ENCODE peak calls at places on chromosomes 2 and 18, in four cellular contexts. G is endothelial cell of umbilical vein, A is BE2C, L is cardiac muscle cell. U is an unnamed sample.

GRCh38 chr2:203905661-203906060 is 30.9 kb upstream of the ICOS start:
- DNase-seq in G (no peak), A (no peak), L (no peak), U (no peak)

GRCh38 chr2:239768031-239768800 is 256.9 kb downstream of the NDUFA10 start:
- DNase-seq in G (no peak), A (no peak), L (no peak), U (no peak)

GRCh38 chr2:171505374-171505773 is 16.9 kb upstream of the CYBRD1 start:
- DNase-seq in G (no peak), A (no peak), L (no peak), U (no peak)

GRCh38 chr2:181470815-181471214 is 13.6 kb downstream of the ITGA4 start:
- DNase-seq in G (no peak), A (no peak), L (no peak), U (no peak)

GRCh38 chr2:7992612-7993596 is 689.0 kb upstream of the ID2 start:
- DNase-seq in G (no peak), A (peak), L (peak), U (no peak)

GRCh38 chr2:191748528-191749180 is 70.7 kb downstream of the NABP1 start:
- DNase-seq in G (no peak), A (no peak), L (no peak), U (no peak)

GRCh38 chr2:86290596-86291327 is 46.7 kb downstream of the REEP1 start:
- DNase-seq in G (no peak), A (no peak), L (peak), U (peak)

GRCh38 chr18:59268722-59269562 is 4.3 kb downstream of the RAX start:
- DNase-seq in G (no peak), A (peak), L (peak), U (peak)

GRCh38 chr2:148643998-148644884 is at the start of gene EPC2:
- DNase-seq in G (peak), A (peak), L (peak), U (peak)

GRCh38 chr2:12587729-12588522 is 128.8 kb upstream of the TRIB2 start:
- DNase-seq in G (peak), A (no peak), L (no peak), U (no peak)

GRCh38 chr2:210681481-210681880 is 125.1 kb downstream of the CPS1 start:
- DNase-seq in G (no peak), A (no peak), L (peak), U (no peak)

GRCh38 chr2:7118606-7119503 is 201.6 kb downstream of the RNF144A start:
- DNase-seq in G (no peak), A (peak), L (peak), U (peak)

GRCh38 chr18:10455726-10456453 is 1.5 kb downstream of the APCDD1 start:
- DNase-seq in G (no peak), A (no peak), L (no peak), U (no peak)

GRCh38 chr2:196278491-196278911 is 107.1 kb upstream of the STK17B start:
- DNase-seq in G (peak), A (no peak), L (no peak), U (no peak)

GRCh38 chr2:221779614-221780067 is 207.5 kb upstream of the EPHA4 start:
- DNase-seq in G (peak), A (no peak), L (no peak), U (no peak)

GRCh38 chr18:65922103-65922502 is 171.3 kb downstream of the CDH7 start:
- DNase-seq in G (no peak), A (no peak), L (no peak), U (no peak)

GRCh38 chr2:111139637-111140317 is 19.1 kb downstream of the BCL2L11 start:
- DNase-seq in G (no peak), A (no peak), L (no peak), U (no peak)

GRCh38 chr2:19050354-19050753 is 308.1 kb downstream of the OSR1 start:
- DNase-seq in G (no peak), A (no peak), L (no peak), U (no peak)

GRCh38 chr2:218145124-218145523 is 19.3 kb downstream of the CXCR2 start:
- DNase-seq in G (no peak), A (peak), L (no peak), U (no peak)

GRCh38 chr2:38581193-38582147 is 21.3 kb downstream of the HNRNPLL start:
- DNase-seq in G (peak), A (peak), L (peak), U (peak)

GRCh38 chr2:240957656-240958365 is 40.6 kb upstream of the SNED1 start:
- DNase-seq in G (no peak), A (peak), L (peak), U (peak)

GRCh38 chr2:233331536-233331935 is 22.8 kb upstream of the DGKD start:
- DNase-seq in G (no peak), A (no peak), L (no peak), U (no peak)

GRCh38 chr2:79219383-79219988 is 59.9 kb upstream of the REG3A start:
- DNase-seq in G (peak), A (peak), L (peak), U (peak)

GRCh38 chr2:182866461-182867369 is at the start of gene FRZB:
- DNase-seq in G (peak), A (peak), L (peak), U (peak)

GRCh38 chr2:17752892-17753802 is 463 bp downstream of the SMC6 start:
- DNase-seq in G (peak), A (peak), L (peak), U (peak)

GRCh38 chr2:20181761-20182160 is 43.2 kb downstream of the SDC1 start:
- DNase-seq in G (no peak), A (no peak), L (no peak), U (no peak)

GRCh38 chr2:205684871-205685313 is 2.6 kb downstream of the NRP2 start:
- DNase-seq in G (peak), A (no peak), L (peak), U (peak)

GRCh38 chr2:37098416-37099118 is 14.2 kb downstream of the GPATCH11 start:
- DNase-seq in G (no peak), A (no peak), L (no peak), U (no peak)

GRCh38 chr2:236677368-236677767 is 107.7 kb downstream of the ACKR3 start:
- DNase-seq in G (no peak), A (no peak), L (no peak), U (no peak)

GRCh38 chr2:144162652-144163051 is 357.3 kb downstream of the ZEB2 start:
- DNase-seq in G (no peak), A (no peak), L (peak), U (no peak)
- TF ChIP-seq CTCF in G (peak), A (peak), L (peak), U (peak)

GRCh38 chr2:202064206-202064880 is 8.7 kb upstream of the KIAA2012 start:
- DNase-seq in G (no peak), A (no peak), L (peak), U (no peak)

GRCh38 chr2:202064881-202065230 is 8.2 kb upstream of the KIAA2012 start:
- DNase-seq in G (no peak), A (no peak), L (no peak), U (no peak)

GRCh38 chr2:202056611-202057010 is 16.4 kb upstream of the KIAA2012 start:
- DNase-seq in G (no peak), A (no peak), L (no peak), U (no peak)

GRCh38 chr2:202061695-202062094 is 11.4 kb upstream of the KIAA2012 start:
- DNase-seq in G (no peak), A (no peak), L (no peak), U (no peak)

GRCh38 chr2:202060218-202060617 is 12.8 kb upstream of the KIAA2012 start:
- DNase-seq in G (no peak), A (no peak), L (no peak), U (no peak)
- TF ChIP-seq CTCF in G (peak), A (peak), L (peak), U (peak)

DNA sequence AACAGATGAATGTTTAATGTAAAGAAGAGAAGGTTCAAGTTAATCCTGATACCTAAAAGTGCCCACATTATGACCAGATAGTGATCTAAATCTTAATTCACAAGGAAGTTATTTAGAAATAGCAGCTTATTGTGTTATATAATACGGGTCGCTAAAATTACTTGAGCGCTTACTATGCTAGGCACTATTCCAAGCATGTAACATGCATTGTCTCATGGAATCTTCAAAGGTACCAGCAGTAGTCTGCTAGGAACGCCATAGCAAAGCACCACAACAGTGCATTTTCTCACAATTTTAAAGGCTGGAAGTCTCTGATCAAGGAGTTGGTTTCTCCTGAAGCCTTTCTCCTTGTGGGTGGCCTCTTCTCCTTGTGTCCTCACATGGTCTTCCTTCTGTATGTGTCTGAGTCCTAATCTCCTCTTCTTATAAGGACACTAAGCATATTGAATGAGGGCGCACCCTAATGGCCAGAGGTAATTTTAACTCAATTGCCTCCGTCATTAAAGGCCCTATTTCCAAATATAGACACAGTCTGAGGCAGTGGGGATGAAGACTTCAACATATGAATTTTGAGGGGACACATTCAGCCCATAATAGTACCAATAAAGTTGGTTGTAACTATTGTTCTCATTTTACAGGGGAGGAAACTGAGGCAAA is 118.4 kb downstream of the LRRC30 start:
- DNase-seq in G (no peak), A (no peak), L (no peak), U (no peak)
- TF ChIP-seq CTCF in G (no peak), A (no peak), L (no peak), U (no peak)

GRCh38 chr2:234861841-234862735 is 89.7 kb upstream of the SH3BP4 start:
- DNase-seq in G (peak), A (no peak), L (peak), U (no peak)

GRCh38 chr2:234858790-234859329 is 93.0 kb upstream of the SH3BP4 start:
- DNase-seq in G (no peak), A (no peak), L (no peak), U (no peak)

GRCh38 chr2:234853739-234854138 is 98.1 kb upstream of the SH3BP4 start:
- DNase-seq in G (no peak), A (no peak), L (no peak), U (no peak)

GRCh38 chr2:234863043-234863934 is 88.5 kb upstream of the SH3BP4 start:
- DNase-seq in G (peak), A (peak), L (no peak), U (no peak)

DNA sequence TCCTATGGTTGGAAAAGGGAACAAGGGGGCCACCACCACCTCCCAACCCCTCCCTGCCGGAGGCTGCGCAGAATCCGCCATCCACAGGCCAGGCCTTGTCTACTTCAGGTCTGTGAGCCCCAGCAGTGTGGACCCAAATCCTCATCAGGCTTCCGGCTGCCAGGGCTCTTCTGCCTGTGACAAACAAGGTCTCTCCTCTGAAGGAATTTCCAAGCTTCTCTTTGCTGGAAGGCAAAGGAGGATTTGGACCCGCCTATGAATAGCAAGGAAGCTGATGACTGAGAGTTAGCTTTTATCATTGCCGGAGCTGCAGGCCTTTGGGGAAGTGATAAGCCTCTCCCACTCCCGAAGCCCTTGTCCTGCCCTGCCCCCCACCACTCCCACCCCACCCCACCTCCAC is 93.7 kb upstream of the SH3BP4 start:
- DNase-seq in G (no peak), A (no peak), L (peak), U (no peak)
- TF ChIP-seq CTCF in G (no peak), A (no peak), L (no peak), U (no peak)

GRCh38 chr2:113703404-113704299 is 52.8 kb downstream of the SLC35F5 start:
- DNase-seq in G (no peak), A (no peak), L (no peak), U (no peak)

GRCh38 chr2:113699048-113699447 is 57.4 kb downstream of the SLC35F5 start:
- DNase-seq in G (no peak), A (no peak), L (no peak), U (no peak)

GRCh38 chr2:113705982-113706523 is 50.4 kb downstream of the SLC35F5 start:
- DNase-seq in G (no peak), A (no peak), L (no peak), U (no peak)

GRCh38 chr2:113697516-113697915 is 58.9 kb downstream of the SLC35F5 start:
- DNase-seq in G (no peak), A (no peak), L (no peak), U (no peak)

DNA sequence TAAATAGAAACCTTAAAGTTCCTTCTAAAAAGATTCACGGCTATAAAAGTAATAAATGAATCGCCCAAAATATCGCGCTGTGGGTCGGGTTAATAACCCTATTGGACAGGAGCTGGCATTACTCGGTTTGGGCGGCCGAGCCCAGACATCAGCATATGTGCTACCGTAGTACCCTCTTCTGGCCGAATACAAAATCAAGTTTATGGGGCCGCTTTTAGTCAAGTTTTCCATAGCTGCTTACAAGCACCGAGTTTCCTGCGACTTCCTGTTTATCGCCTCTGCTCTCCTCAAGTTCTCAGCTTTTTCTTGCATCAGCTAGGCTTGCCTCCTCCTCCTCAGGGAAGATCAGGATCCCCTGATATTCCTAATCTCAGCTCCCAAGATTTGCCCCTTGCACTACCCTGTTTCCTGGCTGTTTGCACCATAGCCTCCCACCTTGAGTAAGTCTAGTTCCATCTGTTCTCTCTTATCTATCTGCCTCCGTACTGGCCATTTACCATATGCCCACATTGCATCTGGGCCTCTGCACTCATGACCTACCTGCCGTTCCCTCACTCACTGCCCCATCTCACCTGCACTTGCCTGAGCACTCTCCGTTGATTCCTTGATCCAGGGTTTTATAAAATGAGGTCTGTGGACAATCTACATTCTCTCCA is 56.1 kb downstream of the SLC35F5 start:
- DNase-seq in G (no peak), A (peak), L (peak), U (no peak)
- TF ChIP-seq CTCF in G (no peak), A (peak), L (no peak), U (no peak)

GRCh38 chr2:80259292-80259691 is 45.3 kb downstream of the LRRTM1 start:
- DNase-seq in G (no peak), A (no peak), L (no peak), U (no peak)

GRCh38 chr2:80252294-80252986 is 52.1 kb downstream of the LRRTM1 start:
- DNase-seq in G (no peak), A (no peak), L (no peak), U (no peak)

GRCh38 chr2:80258793-80259192 is 45.8 kb downstream of the LRRTM1 start:
- DNase-seq in G (no peak), A (no peak), L (no peak), U (no peak)

GRCh38 chr2:80258321-80258720 is 46.2 kb downstream of the LRRTM1 start:
- DNase-seq in G (no peak), A (no peak), L (no peak), U (no peak)

GRCh38 chr2:80256396-80257167 is 48.0 kb downstream of the LRRTM1 start:
- DNase-seq in G (no peak), A (peak), L (peak), U (peak)
- TF ChIP-seq CTCF in G (no peak), A (peak), L (no peak), U (peak)

DNA sequence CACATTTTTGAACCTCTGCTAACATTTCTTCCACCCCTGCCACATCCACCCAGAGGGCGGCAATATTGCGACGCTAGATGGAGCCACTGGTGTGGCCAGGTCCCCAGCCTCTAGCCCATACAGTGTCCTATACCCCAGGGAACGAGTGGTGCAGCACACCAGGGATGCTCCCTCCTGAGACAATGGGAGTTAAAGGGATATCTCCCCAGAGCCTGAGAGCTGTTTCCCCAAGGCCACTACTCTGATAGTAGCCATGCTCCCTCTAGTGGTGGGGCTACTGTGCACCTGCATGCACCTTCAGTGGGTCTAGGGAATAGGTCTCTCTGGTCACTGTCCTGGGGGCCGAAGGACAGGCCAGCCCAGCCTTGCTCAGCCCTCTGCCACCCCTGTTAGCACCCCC is 336.4 kb upstream of the FSHR start:
- DNase-seq in G (no peak), A (peak), L (peak), U (peak)
- TF ChIP-seq CTCF in G (peak), A (peak), L (peak), U (peak)

GRCh38 chr2:172674034-172674967 is 61.3 kb upstream of the RAPGEF4 start:
- DNase-seq in G (peak), A (no peak), L (peak), U (peak)
- TF ChIP-seq CTCF in G (peak), A (no peak), L (peak), U (peak)

U was measured in nephron progenitor cell.